ENCODE peak calls at places on chromosome 21, in five cellular contexts. X, N, F, L and B are unnamed samples.

GRCh38 chr21:29181799-29182470 is 51.5 kb downstream of the MAP3K7CL start:
- DNase-seq in L (peak; percentile 52), X (peak; percentile 67), F (no peak), N (no peak), B (no peak)

GRCh38 chr21:33588485-33589335 is at the start of gene DONSON:
- DNase-seq in N (peak; percentile 80), X (peak; percentile 18), L (peak; percentile 74), F (peak; percentile 87), B (peak; percentile 94)

GRCh38 chr21:25313891-25314646 is 293.2 kb downstream of the MRPL39 start:
- DNase-seq in X (peak; percentile 4), L (no peak), N (no peak), F (no peak), B (no peak)

GRCh38 chr21:41564871-41565281 is 56.9 kb upstream of the TMPRSS2 start:
- DNase-seq in N (no peak), X (no peak), F (no peak), L (no peak), B (no peak)

GRCh38 chr21:10272216-10272615 is 249.2 kb upstream of the TPTE start:
- DNase-seq in F (no peak), X (no peak), N (no peak), L (no peak), B (no peak)

GRCh38 chr21:43869486-43870325 is 4.7 kb downstream of the AGPAT3 start:
- DNase-seq in X (no peak), L (no peak), N (no peak), F (no peak), B (peak; percentile 58)

GRCh38 chr21:33199516-33200217 is 30.1 kb upstream of the IFNAR2 start:
- DNase-seq in L (peak; percentile 69), X (peak; percentile 75), N (no peak), F (peak; percentile 56), B (no peak)

GRCh38 chr21:34367320-34367935 is 3.6 kb downstream of the KCNE2 start:
- DNase-seq in X (no peak), N (no peak), L (peak; percentile 26), F (peak; percentile 48), B (no peak)

GRCh38 chr21:23543334-23543733 is 2063.9 kb downstream of the MRPL39 start:
- DNase-seq in N (no peak), L (no peak), X (no peak), F (no peak), B (no peak)

GRCh38 chr21:38170705-38171682 is 85.8 kb upstream of the KCNJ15 start:
- DNase-seq in X (no peak), L (no peak), F (no peak), N (no peak), B (no peak)
- TF ChIP-seq CTCF in X (peak; percentile 35), L (no peak), F (no peak), N (peak; percentile 40), B (peak; percentile 46)

GRCh38 chr21:19565587-19565986 is 1162.0 kb upstream of the TMPRSS15 start:
- DNase-seq in X (no peak), N (no peak), L (no peak), F (no peak), B (no peak)
- TF ChIP-seq CTCF in X (no peak), N (no peak), L (no peak), F (no peak), B (peak; percentile 67)

DNA sequence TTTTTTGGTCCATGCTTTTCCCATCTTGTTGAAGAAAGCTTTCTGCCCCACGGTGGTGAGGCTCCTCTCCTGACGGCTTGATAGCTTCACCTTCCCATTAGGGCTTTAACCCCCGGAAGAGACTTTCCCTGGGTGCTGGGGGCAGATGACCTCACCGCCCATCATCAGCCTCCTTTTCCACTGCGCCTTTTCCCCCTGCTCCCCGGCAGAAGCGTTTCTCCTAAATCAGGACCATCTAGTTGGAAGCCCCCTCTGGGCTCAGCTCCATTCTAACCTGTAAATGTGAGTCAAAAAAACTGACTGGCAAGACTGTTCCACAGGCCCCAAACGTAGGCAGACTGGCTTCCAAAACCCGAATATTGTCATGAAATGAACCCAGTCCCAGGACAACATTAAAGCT is 6.7 kb downstream of the POFUT2 start:
- DNase-seq in N (peak; percentile 17), F (no peak), L (no peak), X (no peak), B (no peak)
- TF ChIP-seq CTCF in N (no peak), F (no peak), L (no peak), X (no peak), B (no peak)

GRCh38 chr21:36753556-36753955 is 54.6 kb downstream of the SIM2 start:
- DNase-seq in N (no peak), L (no peak), F (no peak), X (peak; percentile 58), B (no peak)
- TF ChIP-seq CTCF in N (no peak), L (no peak), F (no peak), X (no peak), B (no peak)